ENCODE peak calls at places on chromosome 20, in ten cellular contexts. T is neural progenitor cell, F is NCI-H1436, O is Peyer's patch, J is NCI-H774, P is Right ventricle myocardium superior, S is cardiac fibroblast, U is EL, E is fibroblast of pulmonary artery, K is skeletal muscle cell. Z is an unnamed sample.
A peak's percentile ranks its signal among the peaks of the same experiment; 100 is the strongest.

GRCh38 chr20:40563296-40563950 is 125.6 kb downstream of the MAFB start:
- DNase-seq in E (peak; percentile 78), J (no peak), P (peak; percentile 53), U (peak; percentile 29), F (no peak), K (no peak), S (peak; percentile 59), T (no peak), O (peak; percentile 92), Z (no peak)

GRCh38 chr20:25859649-25860530 is 163.2 kb upstream of the ZNF337 start:
- DNase-seq in U (peak; percentile 74), S (peak; percentile 70), J (peak; percentile 39), T (peak; percentile 90), E (peak; percentile 61), P (peak; percentile 88), K (no peak), F (peak; percentile 50), O (no peak), Z (no peak)

GRCh38 chr20:5780233-5781217 is 30.3 kb downstream of the SHLD1 start:
- DNase-seq in S (no peak), J (no peak), U (peak; percentile 12), K (no peak), P (no peak), E (no peak), O (no peak), F (no peak), T (no peak), Z (no peak)

GRCh38 chr20:41175201-41175651 is 37.9 kb downstream of the PLCG1 start:
- DNase-seq in O (no peak), E (no peak), U (no peak), F (no peak), P (no peak), K (no peak), S (no peak), J (no peak), T (no peak), Z (no peak)

GRCh38 chr20:24827603-24828295 is 121.3 kb upstream of the CST7 start:
- DNase-seq in O (no peak), K (no peak), P (no peak), F (no peak), S (no peak), E (no peak), U (no peak), J (no peak), T (no peak), Z (no peak)

GRCh38 chr20:35011589-35012226 is 56.0 kb downstream of the MYH7B start:
- DNase-seq in T (no peak), O (peak; percentile 19), F (no peak), P (no peak), E (no peak), U (no peak), J (no peak), S (no peak), K (no peak), Z (no peak)

GRCh38 chr20:35443003-35443402 is 5.0 kb upstream of the GDF5 start:
- DNase-seq in U (peak; percentile 93), P (no peak), K (no peak), S (peak; percentile 85), O (no peak), T (no peak), F (no peak), J (no peak), E (peak; percentile 58), Z (no peak)

GRCh38 chr20:25659999-25660398 is 36.2 kb upstream of the NANP start:
- DNase-seq in F (no peak), E (no peak), U (no peak), O (no peak), J (no peak), S (no peak), T (no peak), K (no peak), P (no peak), Z (no peak)

GRCh38 chr20:59807909-59808728 is 125.3 kb downstream of the SYCP2 start:
- DNase-seq in T (no peak), E (no peak), P (no peak), O (peak; percentile 28), S (no peak), J (no peak), U (no peak), K (no peak), F (no peak), Z (no peak)

GRCh38 chr20:8860011-8860495 is 208.8 kb upstream of the PLCB4 start:
- DNase-seq in E (peak; percentile 62), J (no peak), F (no peak), P (no peak), U (peak; percentile 86), K (peak; percentile 93), T (no peak), S (peak; percentile 90), O (no peak), Z (no peak)

GRCh38 chr20:32536861-32537656 is 48.1 kb downstream of the NOL4L start:
- DNase-seq in E (no peak), P (no peak), S (no peak), F (peak; percentile 90), J (peak; percentile 95), T (peak; percentile 39), K (no peak), U (no peak), O (peak; percentile 90), Z (peak; percentile 50)